ENCODE peak calls at places on chromosomes 11 and 22, in seven cellular contexts. O is nucleus accumbens, S is germinal center, L is T-cell, H is lower lobe of right lung, G is mammary epithelial cell, N is cardiac fibroblast. F is an unnamed sample.

GRCh38 chr11:67416416-67417335 is 1.2 kb downstream of the CARNS1 start:
- DNase-seq in O (peak), S (no peak), L (peak), H (peak), G (no peak), N (peak), F (peak)

GRCh38 chr11:31262761-31263160 is 106.8 kb downstream of the DCDC1 start:
- DNase-seq in O (no peak), S (no peak), L (no peak), H (no peak), G (peak), N (peak), F (peak)

GRCh38 chr11:8617063-8617462 is 23.0 kb upstream of the STK33 start:
- DNase-seq in O (no peak), S (no peak), L (no peak), H (no peak), G (no peak), N (no peak), F (no peak)

GRCh38 chr11:68231598-68231997 is 18.5 kb upstream of the KMT5B start:
- DNase-seq in O (no peak), S (no peak), L (no peak), H (no peak), G (no peak), N (no peak), F (no peak)

GRCh38 chr11:6568191-6568918 is 35.1 kb downstream of the RRP8 start:
- DNase-seq in O (peak), S (no peak), L (no peak), H (no peak), G (peak), N (peak), F (peak)

GRCh38 chr11:69261116-69261515 is 32.8 kb upstream of the MYEOV start:
- DNase-seq in O (no peak), S (no peak), L (no peak), H (no peak), G (no peak), N (no peak), F (no peak)

GRCh38 chr11:15933896-15934625 is 422.3 kb downstream of the SOX6 start:
- DNase-seq in O (no peak), S (no peak), L (no peak), H (no peak), G (peak), N (no peak), F (no peak)

GRCh38 chr22:41092023-41092817 is at the start of gene EP300:
- DNase-seq in O (peak), S (peak), L (peak), H (peak), G (peak), N (peak), F (peak)

GRCh38 chr22:23387827-23388491 is 192.1 kb downstream of the IGLL1 start:
- DNase-seq in O (no peak), S (no peak), L (no peak), H (no peak), G (no peak), N (no peak), F (no peak)

GRCh38 chr11:7451520-7451919 is 33.8 kb upstream of the OLFML1 start:
- DNase-seq in O (no peak), S (no peak), L (no peak), H (no peak), G (no peak), N (no peak), F (no peak)

GRCh38 chr22:35140879-35141745 is 75.2 kb downstream of the ISX start:
- DNase-seq in O (no peak), S (no peak), L (no peak), H (no peak), G (no peak), N (no peak), F (peak)

GRCh38 chr22:20185750-20186149 is 34.9 kb upstream of the CCDC188 start:
- DNase-seq in O (no peak), S (no peak), L (no peak), H (no peak), G (no peak), N (no peak), F (no peak)

GRCh38 chr22:46251816-46252380 is 1.8 kb upstream of the CDPF1 start:
- DNase-seq in O (no peak), S (no peak), L (no peak), H (no peak), G (no peak), N (no peak), F (no peak)

GRCh38 chr22:38214248-38215056 is 12.7 kb downstream of the MAFF start:
- DNase-seq in O (peak), S (peak), L (peak), H (peak), G (no peak), N (peak), F (no peak)

GRCh38 chr22:46057762-46058420 is 80.9 kb upstream of the WNT7B start:
- DNase-seq in O (no peak), S (peak), L (no peak), H (peak), G (peak), N (peak), F (peak)

GRCh38 chr11:2204361-2205213 is 33.0 kb upstream of the TH start:
- DNase-seq in O (no peak), S (no peak), L (no peak), H (peak), G (no peak), N (no peak), F (no peak)

GRCh38 chr22:42608481-42609361 is 6.0 kb downstream of the POLDIP3 start:
- DNase-seq in O (peak), S (no peak), L (no peak), H (no peak), G (peak), N (peak), F (peak)

GRCh38 chr11:73428227-73428626 is 52.0 kb downstream of the RELT start:
- DNase-seq in O (no peak), S (no peak), L (no peak), H (no peak), G (no peak), N (no peak), F (no peak)

GRCh38 chr11:96964661-96965060 is 574.8 kb downstream of the JRKL start:
- DNase-seq in O (no peak), S (no peak), L (no peak), H (no peak), G (no peak), N (peak), F (no peak)

GRCh38 chr22:41876275-41876674 is 38.6 kb downstream of the SHISA8 start:
- DNase-seq in O (no peak), S (no peak), L (no peak), H (no peak), G (no peak), N (no peak), F (no peak)

GRCh38 chr11:64226507-64227051 is 505 bp downstream of the NUDT22 start:
- DNase-seq in O (no peak), S (peak), L (peak), H (peak), G (peak), N (no peak), F (peak)

GRCh38 chr11:11806586-11806985 is 35.2 kb upstream of the USP47 start:
- DNase-seq in O (no peak), S (no peak), L (no peak), H (no peak), G (no peak), N (no peak), F (peak)

GRCh38 chr11:120208012-120208441 is 2.8 kb upstream of the OAF start:
- DNase-seq in O (no peak), S (no peak), L (no peak), H (no peak), G (no peak), N (peak), F (no peak)

GRCh38 chr11:86073948-86074347 is 5.1 kb upstream of the PICALM start:
- DNase-seq in O (no peak), S (no peak), L (no peak), H (no peak), G (no peak), N (no peak), F (no peak)

GRCh38 chr11:2212411-2213251 is 41.0 kb upstream of the TH start:
- DNase-seq in O (no peak), S (no peak), L (no peak), H (peak), G (no peak), N (no peak), F (no peak)

F was measured in LHCN-M2.